ENCODE peak calls at places on chromosomes 12 and 14, in nine cellular contexts. F is fibroblast of lung; A is adrenal gland; V is Calu3; O is EH; S is naive thymus-derived CD4-positive, alpha-beta T cell; D is AML-193; Z is SW480; E is suprapubic skin. X is an unnamed sample.

GRCh38 chr12:132397934-132398385 is 68.6 kb upstream of the GALNT9 start:
- DNase-seq in F (no peak), A (no peak), S (no peak), O (no peak), E (no peak), V (no peak), D (no peak), Z (no peak), X (no peak)

GRCh38 chr12:51911788-51912711 is 4.7 kb downstream of the ACVRL1 start:
- DNase-seq in A (no peak), D (no peak), S (no peak), F (peak), E (no peak), Z (no peak), O (peak), V (peak), X (no peak)

GRCh38 chr12:123889848-123890535 is 82.6 kb downstream of the CCDC92 start:
- DNase-seq in S (no peak), Z (no peak), V (no peak), E (no peak), F (no peak), A (no peak), D (no peak), O (no peak), X (no peak)

GRCh38 chr14:53167602-53168328 is 14.6 kb upstream of the DDHD1 start:
- DNase-seq in S (no peak), D (no peak), E (no peak), O (peak), Z (no peak), V (no peak), A (no peak), F (peak), X (no peak)

GRCh38 chr12:51320695-51321320 is 3.2 kb downstream of the BIN2 start:
- DNase-seq in V (no peak), Z (no peak), S (no peak), F (no peak), O (peak), A (no peak), D (no peak), E (no peak), X (peak)

GRCh38 chr14:101903111-101903561 is 61.2 kb upstream of the DYNC1H1 start:
- DNase-seq in Z (no peak), V (no peak), F (no peak), S (no peak), E (no peak), D (no peak), O (no peak), A (no peak), X (no peak)

GRCh38 chr14:103102689-103103260 is 8.2 kb downstream of the EXOC3L4 start:
- DNase-seq in Z (no peak), D (no peak), F (no peak), V (no peak), S (no peak), O (no peak), E (no peak), A (no peak), X (no peak)

GRCh38 chr14:37246427-37246829 is 48.7 kb downstream of the MIPOL1 start:
- DNase-seq in V (no peak), D (peak), A (no peak), S (no peak), E (no peak), Z (peak), O (peak), F (peak), X (peak)

GRCh38 chr12:76029982-76030377 is 1.6 kb downstream of the PHLDA1 start:
- DNase-seq in D (no peak), A (peak), E (no peak), F (peak), Z (peak), S (no peak), V (peak), O (peak), X (peak)

GRCh38 chr12:69910739-69911138 is 85.7 kb downstream of the MYRFL start:
- DNase-seq in Z (no peak), S (no peak), A (no peak), F (no peak), E (no peak), D (no peak), O (no peak), V (no peak), X (peak)

GRCh38 chr14:74169906-74170305 is 69.3 kb upstream of the VSX2 start:
- DNase-seq in S (no peak), O (no peak), E (no peak), F (no peak), D (no peak), A (no peak), Z (no peak), V (no peak), X (no peak)

GRCh38 chr12:32765906-32766305 is 10.2 kb upstream of the YARS2 start:
- DNase-seq in O (peak), V (no peak), S (no peak), A (no peak), F (peak), E (no peak), D (no peak), Z (no peak), X (no peak)

GRCh38 chr12:6546016-6546415 is 9.8 kb downstream of the IFFO1 start:
- DNase-seq in E (no peak), O (no peak), S (no peak), F (no peak), A (no peak), Z (no peak), V (no peak), D (no peak), X (no peak)

GRCh38 chr14:105064721-105065143 is 498 bp downstream of the GPR132 start:
- DNase-seq in A (no peak), D (no peak), O (peak), S (no peak), F (no peak), Z (peak), V (peak), E (no peak), X (peak)

GRCh38 chr12:54604436-54604835 is 16.0 kb upstream of the PPP1R1A start:
- DNase-seq in Z (no peak), V (no peak), S (no peak), E (peak), A (no peak), D (no peak), F (no peak), O (no peak), X (no peak)

GRCh38 chr12:121688966-121689365 is 19.5 kb upstream of the MORN3 start:
- DNase-seq in D (no peak), S (no peak), O (no peak), E (no peak), V (no peak), F (no peak), A (no peak), Z (no peak), X (no peak)

GRCh38 chr12:103820881-103821489 is 20.0 kb downstream of the NT5DC3 start:
- DNase-seq in S (no peak), D (no peak), F (no peak), V (no peak), O (no peak), Z (no peak), E (no peak), A (no peak), X (no peak)

X was measured in DMS53.